ENCODE peak calls at places on chromosomes 6 and 20, in seven cellular contexts. N is H1, P is WTC11, A is HEK293T, V is K562, F is HepG2, D is GM12878. J is an unnamed sample.

GRCh38 chr6:10146723-10147451 is 268.0 kb downstream of the TFAP2A start:
- DNase-seq in N (no peak), P (peak; percentile 29), A (peak; percentile 75), V (peak; percentile 70), F (peak; percentile 44), D (peak; percentile 8), J (peak; percentile 40)

GRCh38 chr20:9287062-9287461 is 218.2 kb downstream of the PLCB4 start:
- DNase-seq in N (no peak), P (no peak), A (no peak), V (no peak), F (no peak), D (no peak), J (no peak)

GRCh38 chr6:73285674-73286283 is 22.8 kb upstream of the KHDC1 start:
- DNase-seq in N (no peak), P (no peak), A (peak; percentile 44), V (peak; percentile 59), F (peak; percentile 25), D (no peak), J (peak; percentile 23)

GRCh38 chr6:130303436-130303835 is 62.4 kb upstream of the TMEM200A start:
- DNase-seq in N (no peak), P (no peak), A (no peak), V (no peak), F (no peak), D (no peak), J (no peak)

GRCh38 chr6:113451030-113451429 is 406.1 kb upstream of the MARCKS start:
- DNase-seq in N (no peak), P (no peak), A (no peak), V (no peak), F (no peak), D (no peak), J (no peak)

GRCh38 chr6:151321438-151321837 is 69.9 kb downstream of the ZBTB2 start:
- DNase-seq in N (no peak), P (no peak), A (no peak), V (no peak), F (no peak), D (no peak), J (no peak)

GRCh38 chr6:163565140-163565539 is 150.6 kb downstream of the QKI start:
- DNase-seq in N (no peak), P (no peak), A (no peak), V (no peak), F (no peak), D (no peak), J (no peak)

GRCh38 chr20:13736792-13737191 is 47.9 kb downstream of the ESF1 start:
- DNase-seq in N (no peak), P (no peak), A (no peak), V (no peak), F (no peak), D (no peak), J (no peak)

GRCh38 chr6:29723666-29724588 is 693 bp downstream of the HLA-F start:
- DNase-seq in N (peak; percentile 83), P (peak; percentile 68), A (peak; percentile 56), V (peak; percentile 24), F (no peak), D (no peak), J (no peak)

GRCh38 chr6:14228571-14228970 is 111.0 kb downstream of the CD83 start:
- DNase-seq in N (no peak), P (no peak), A (no peak), V (no peak), F (no peak), D (no peak), J (no peak)

GRCh38 chr20:36154696-36155628 is at the start of gene EPB41L1:
- DNase-seq in N (peak; percentile 79), P (peak; percentile 57), A (peak; percentile 30), V (no peak), F (no peak), D (no peak), J (no peak)

GRCh38 chr20:62359491-62360121 is 7.5 kb downstream of the LAMA5 start:
- DNase-seq in N (no peak), P (peak; percentile 11), A (no peak), V (no peak), F (no peak), D (no peak), J (peak; percentile 73)

GRCh38 chr6:22653980-22654610 is 84.7 kb downstream of the HDGFL1 start:
- DNase-seq in N (no peak), P (no peak), A (no peak), V (no peak), F (peak; percentile 50), D (no peak), J (no peak)

GRCh38 chr6:53306819-53307347 is 41.9 kb downstream of the ELOVL5 start:
- DNase-seq in N (no peak), P (no peak), A (no peak), V (no peak), F (peak; percentile 89), D (peak; percentile 79), J (no peak)

GRCh38 chr6:25107218-25107617 is 171.5 kb upstream of the RIPOR2 start:
- DNase-seq in N (no peak), P (no peak), A (no peak), V (no peak), F (no peak), D (no peak), J (no peak)

GRCh38 chr6:74606488-74607135 is 599.2 kb downstream of the COL12A1 start:
- DNase-seq in N (no peak), P (no peak), A (no peak), V (no peak), F (no peak), D (no peak), J (no peak)

GRCh38 chr20:41360831-41361756 is 5.5 kb downstream of the EMILIN3 start:
- DNase-seq in N (no peak), P (no peak), A (no peak), V (no peak), F (no peak), D (no peak), J (no peak)

GRCh38 chr6:31779908-31780307 is 2.8 kb upstream of the VWA7 start:
- DNase-seq in N (no peak), P (no peak), A (no peak), V (no peak), F (no peak), D (no peak), J (no peak)

GRCh38 chr6:36752886-36753506 is 55.4 kb downstream of the RAB44 start:
- DNase-seq in N (no peak), P (no peak), A (no peak), V (no peak), F (no peak), D (peak; percentile 82), J (no peak)

GRCh38 chr6:124927806-124928205 is 34.4 kb upstream of the RNF217 start:
- DNase-seq in N (no peak), P (no peak), A (no peak), V (no peak), F (no peak), D (no peak), J (peak; percentile 59)

GRCh38 chr6:132133734-132134490 is 182.7 kb upstream of the CCN2 start:
- DNase-seq in N (no peak), P (no peak), A (no peak), V (no peak), F (no peak), D (no peak), J (no peak)

GRCh38 chr6:125797120-125797933 is 6.6 kb downstream of the NCOA7 start:
- DNase-seq in N (no peak), P (no peak), A (no peak), V (no peak), F (no peak), D (no peak), J (no peak)

GRCh38 chr6:106889692-106890091 is 84.8 kb downstream of the CD24 start:
- DNase-seq in N (no peak), P (no peak), A (no peak), V (no peak), F (no peak), D (no peak), J (no peak)

DNA sequence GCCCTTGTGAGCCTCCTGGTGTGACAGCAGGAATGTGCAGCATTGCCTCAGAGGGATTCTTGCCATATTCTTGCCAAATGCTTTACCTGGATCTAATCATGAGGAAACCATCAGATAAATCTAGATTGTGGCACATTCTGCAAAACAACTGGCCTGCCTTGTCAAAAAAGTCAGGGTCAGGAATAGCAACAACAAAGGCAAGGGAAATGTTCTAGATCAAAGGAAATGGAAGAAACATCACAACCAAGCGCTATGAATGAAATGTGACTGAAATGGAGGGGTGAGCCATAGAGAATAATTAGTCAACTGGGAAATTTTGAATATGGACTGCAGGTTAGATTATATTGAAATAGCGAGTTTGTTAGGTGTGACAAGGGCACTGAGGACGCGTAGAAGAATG is 262.6 kb upstream of the CDYL start:
- DNase-seq in N (no peak), P (no peak), A (no peak), V (no peak), F (no peak), D (no peak), J (no peak)
- TF ChIP-seq SP1 in N (no peak), P (no peak), A (no peak), V (no peak), F (no peak), D (no peak), J (no peak)

DNA sequence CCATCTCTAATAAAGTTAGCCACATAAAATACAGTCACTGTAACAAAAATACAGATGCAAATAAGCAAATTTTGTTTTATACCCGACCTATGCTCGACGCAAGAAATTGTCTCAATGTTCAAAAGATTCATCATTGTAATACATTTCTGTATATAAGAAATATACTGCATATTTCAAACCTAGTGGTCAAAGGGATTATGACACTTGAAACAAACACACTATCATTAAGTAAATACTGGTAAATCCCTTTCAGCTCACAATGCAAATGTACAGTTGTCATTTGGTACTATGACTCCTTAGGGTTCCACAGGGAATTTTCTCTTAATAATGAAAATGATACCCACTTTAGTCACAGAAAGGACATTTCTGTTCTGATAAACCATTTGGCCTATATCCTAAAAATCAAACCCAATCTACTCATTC is 2.2 kb downstream of the HIVEP2 start:
- DNase-seq in N (no peak), P (no peak), A (peak; percentile 19), V (peak; percentile 36), F (peak; percentile 64), D (no peak), J (no peak)
- TF ChIP-seq SP1 in N (no peak), P (no peak), A (no peak), V (no peak), F (no peak), D (no peak), J (no peak)

DNA sequence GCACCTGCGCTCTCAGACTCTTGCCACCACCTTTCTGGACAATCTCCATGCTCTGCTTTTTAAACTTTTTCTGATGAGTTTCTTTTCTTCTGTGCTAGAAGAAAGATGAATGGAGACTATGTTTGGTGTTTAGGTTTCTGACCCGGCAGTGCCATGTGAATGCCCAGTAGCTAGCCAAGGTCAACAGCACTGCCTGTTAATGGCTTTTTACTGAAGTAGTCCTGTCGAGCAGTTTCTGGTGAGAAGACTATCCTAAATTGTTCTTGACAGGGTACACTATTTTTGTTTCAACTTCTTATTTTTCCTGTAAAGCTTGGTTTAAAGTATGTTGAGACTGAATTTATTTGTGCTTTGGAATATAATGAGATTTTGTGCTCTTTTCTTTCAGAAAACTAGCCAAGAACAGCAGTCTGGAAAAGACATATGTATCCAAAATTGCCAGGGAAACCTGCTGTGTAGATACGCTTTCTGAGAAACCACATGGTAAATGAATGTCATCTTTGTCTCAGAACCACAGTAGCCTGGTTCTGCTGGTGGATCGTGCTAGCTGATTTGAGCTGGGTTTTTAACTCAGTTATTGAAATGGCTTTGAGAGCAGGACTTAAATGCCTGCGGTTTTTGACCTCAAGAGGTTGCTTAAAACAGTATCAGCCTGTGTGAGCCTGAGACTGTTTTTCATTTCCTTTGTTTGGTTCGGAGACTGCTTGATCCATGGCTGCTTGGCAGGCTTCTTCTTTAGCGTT is 48.1 kb downstream of the KCNS1 start:
- DNase-seq in N (no peak), P (no peak), A (no peak), V (no peak), F (no peak), D (peak; percentile 55), J (no peak)
- TF ChIP-seq SP1 in N (no peak), P (no peak), A (no peak), V (no peak), F (no peak), D (no peak), J (no peak)

GRCh38 chr20:20938599-20938998 is 167.6 kb downstream of the LINC00237 start:
- DNase-seq in N (no peak), P (no peak), A (no peak), V (no peak), F (no peak), D (no peak), J (no peak)
- TF ChIP-seq SP1 in N (no peak), P (no peak), A (no peak), V (no peak), F (no peak), D (no peak), J (no peak)

J was measured in HCT116.